ENCODE peak calls at places on chromosomes 7 and 10, in four cellular contexts. One of them, this sample, is unnamed.

GRCh38 chr7:76080211-76080610 is 32.3 kb downstream of the MDH2 start:
- DNase-seq in LNCaP clone FGC: no peak
- DNase-seq in GM10248: no peak
- DNase-seq in hepatocyte: no peak
- DNase-seq in this sample: no peak

GRCh38 chr7:96084880-96085551 is 236.9 kb downstream of the SLC25A13 start:
- DNase-seq in LNCaP clone FGC: no peak
- DNase-seq in GM10248: no peak
- DNase-seq in hepatocyte: no peak
- DNase-seq in this sample: no peak

GRCh38 chr10:74929197-74929596 is 102.8 kb downstream of the KAT6B start:
- DNase-seq in LNCaP clone FGC: no peak
- DNase-seq in GM10248: no peak
- DNase-seq in hepatocyte: no peak
- DNase-seq in this sample: no peak

GRCh38 chr10:96290368-96291133 is 13.7 kb upstream of the DNTT start:
- DNase-seq in LNCaP clone FGC: no peak
- DNase-seq in GM10248: peak
- DNase-seq in hepatocyte: no peak
- DNase-seq in this sample: no peak

GRCh38 chr7:116011584-116011983 is 19.0 kb downstream of the TFEC start:
- DNase-seq in LNCaP clone FGC: no peak
- DNase-seq in GM10248: no peak
- DNase-seq in hepatocyte: no peak
- DNase-seq in this sample: no peak

GRCh38 chr10:77925795-77926565 is 575 bp downstream of the DLG5 start:
- DNase-seq in LNCaP clone FGC: peak
- DNase-seq in GM10248: peak
- DNase-seq in hepatocyte: peak
- DNase-seq in this sample: no peak

GRCh38 chr7:137337902-137338301 is 5.6 kb downstream of the PTN start:
- DNase-seq in LNCaP clone FGC: no peak
- DNase-seq in GM10248: no peak
- DNase-seq in hepatocyte: no peak
- DNase-seq in this sample: no peak

GRCh38 chr10:117464176-117464575 is 78.4 kb upstream of the EMX2 start:
- DNase-seq in LNCaP clone FGC: no peak
- DNase-seq in GM10248: no peak
- DNase-seq in hepatocyte: no peak
- DNase-seq in this sample: no peak

GRCh38 chr10:12097791-12098190 is 29.0 kb downstream of the DHTKD1 start:
- DNase-seq in LNCaP clone FGC: no peak
- DNase-seq in GM10248: no peak
- DNase-seq in hepatocyte: peak
- DNase-seq in this sample: no peak

GRCh38 chr10:28111712-28112111 is 112.8 kb upstream of the ODAD2 start:
- DNase-seq in LNCaP clone FGC: no peak
- DNase-seq in GM10248: no peak
- DNase-seq in hepatocyte: no peak
- DNase-seq in this sample: no peak

GRCh38 chr10:133159950-133160812 is at the start of gene KNDC1:
- DNase-seq in LNCaP clone FGC: no peak
- DNase-seq in GM10248: no peak
- DNase-seq in hepatocyte: peak
- DNase-seq in this sample: no peak

GRCh38 chr10:13404791-13405190 is 56.7 kb upstream of the SEPHS1 start:
- DNase-seq in LNCaP clone FGC: peak
- DNase-seq in GM10248: no peak
- DNase-seq in hepatocyte: no peak
- DNase-seq in this sample: no peak

GRCh38 chr10:114356786-114357588 is 47.3 kb downstream of the AFAP1L2 start:
- DNase-seq in LNCaP clone FGC: no peak
- DNase-seq in GM10248: no peak
- DNase-seq in hepatocyte: no peak
- DNase-seq in this sample: no peak

GRCh38 chr10:86348321-86349210 is 18.0 kb downstream of the GRID1 start:
- DNase-seq in LNCaP clone FGC: no peak
- DNase-seq in GM10248: no peak
- DNase-seq in hepatocyte: no peak
- DNase-seq in this sample: no peak

GRCh38 chr7:77757589-77757988 is 40.6 kb downstream of the TMEM60 start:
- DNase-seq in LNCaP clone FGC: no peak
- DNase-seq in GM10248: peak
- DNase-seq in hepatocyte: no peak
- DNase-seq in this sample: peak

GRCh38 chr7:374706-375490 is 84.9 kb downstream of the FOXL3 start:
- DNase-seq in LNCaP clone FGC: no peak
- DNase-seq in GM10248: no peak
- DNase-seq in hepatocyte: no peak
- DNase-seq in this sample: no peak

GRCh38 chr7:102291056-102291915 is 4.6 kb downstream of the SH2B2 start:
- DNase-seq in LNCaP clone FGC: no peak
- DNase-seq in GM10248: peak
- DNase-seq in hepatocyte: no peak
- DNase-seq in this sample: peak

GRCh38 chr10:131981429-131982184 is at the start of gene BNIP3:
- DNase-seq in LNCaP clone FGC: peak
- DNase-seq in GM10248: peak
- DNase-seq in hepatocyte: peak
- DNase-seq in this sample: peak

GRCh38 chr7:138804618-138805017 is 6.6 kb upstream of the ATP6V0A4 start:
- DNase-seq in LNCaP clone FGC: no peak
- DNase-seq in GM10248: no peak
- DNase-seq in hepatocyte: no peak
- DNase-seq in this sample: no peak

GRCh38 chr10:46787321-46787615 is 124.0 kb upstream of the PTPN20 start:
- DNase-seq in LNCaP clone FGC: peak
- DNase-seq in GM10248: peak
- DNase-seq in hepatocyte: peak
- DNase-seq in this sample: no peak

GRCh38 chr7:133364959-133365680 is 112.2 kb downstream of the EXOC4 start:
- DNase-seq in LNCaP clone FGC: no peak
- DNase-seq in GM10248: no peak
- DNase-seq in hepatocyte: no peak
- DNase-seq in this sample: no peak

GRCh38 chr10:26804418-26805393 is 56.1 kb downstream of the ABI1 start:
- DNase-seq in LNCaP clone FGC: no peak
- DNase-seq in GM10248: no peak
- DNase-seq in hepatocyte: no peak
- DNase-seq in this sample: no peak

GRCh38 chr7:100538348-100538653 is 702 bp upstream of the AGFG2 start:
- DNase-seq in LNCaP clone FGC: no peak
- DNase-seq in GM10248: no peak
- DNase-seq in hepatocyte: no peak
- DNase-seq in this sample: no peak

DNA sequence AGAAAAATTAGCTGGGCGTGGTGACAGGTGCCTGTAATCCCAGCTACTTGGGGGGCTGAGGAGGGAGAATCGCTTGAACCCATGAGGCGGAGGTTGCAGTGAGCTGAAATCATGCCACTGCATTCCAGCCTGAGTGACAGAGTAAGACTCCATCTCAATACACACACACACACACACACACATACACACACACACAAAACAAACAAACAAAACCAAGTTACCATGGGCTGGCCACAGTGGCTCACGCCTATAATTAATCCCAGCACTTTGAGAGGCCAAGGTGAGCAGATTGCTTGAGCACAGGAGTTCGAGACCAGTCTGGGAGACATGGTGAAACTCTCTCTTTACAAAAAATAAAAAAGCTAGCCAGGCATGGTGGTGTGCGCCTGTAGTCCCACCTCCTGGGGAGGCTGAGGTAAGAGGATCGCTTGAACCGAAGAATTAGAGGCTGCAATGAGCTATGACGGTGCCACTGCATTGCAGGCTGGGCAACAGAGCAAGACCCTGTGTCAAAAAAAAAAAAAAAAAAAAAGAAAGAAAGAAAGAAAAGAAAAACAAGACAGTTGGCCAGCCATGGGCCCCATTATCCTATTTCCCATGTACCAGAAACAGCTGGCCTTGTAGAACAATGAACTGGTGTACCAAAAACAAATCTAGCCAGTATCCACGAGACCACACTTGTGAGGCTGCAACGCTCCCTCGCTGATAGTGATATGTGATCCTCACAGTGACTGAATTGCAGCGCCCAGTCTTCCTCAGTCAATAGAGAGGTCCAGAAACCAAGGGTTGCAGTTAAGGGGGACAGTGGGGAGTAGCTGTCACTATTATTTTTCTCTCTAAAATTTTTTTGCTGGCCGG is 6.6 kb upstream of the AGFG2 start:
- DNase-seq in LNCaP clone FGC: no peak
- DNase-seq in GM10248: no peak
- DNase-seq in hepatocyte: no peak
- DNase-seq in this sample: no peak
- TF ChIP-seq CTCF in LNCaP clone FGC: no peak
- TF ChIP-seq CTCF in GM10248: no peak
- TF ChIP-seq CTCF in hepatocyte: no peak
- TF ChIP-seq CTCF in this sample: no peak

GRCh38 chr10:48614481-48615383 is 9.9 kb upstream of the ARHGAP22 start:
- DNase-seq in LNCaP clone FGC: no peak
- DNase-seq in GM10248: no peak
- DNase-seq in hepatocyte: no peak
- DNase-seq in this sample: peak
- TF ChIP-seq CTCF in LNCaP clone FGC: peak
- TF ChIP-seq CTCF in GM10248: no peak
- TF ChIP-seq CTCF in hepatocyte: no peak
- TF ChIP-seq CTCF in this sample: peak

DNA sequence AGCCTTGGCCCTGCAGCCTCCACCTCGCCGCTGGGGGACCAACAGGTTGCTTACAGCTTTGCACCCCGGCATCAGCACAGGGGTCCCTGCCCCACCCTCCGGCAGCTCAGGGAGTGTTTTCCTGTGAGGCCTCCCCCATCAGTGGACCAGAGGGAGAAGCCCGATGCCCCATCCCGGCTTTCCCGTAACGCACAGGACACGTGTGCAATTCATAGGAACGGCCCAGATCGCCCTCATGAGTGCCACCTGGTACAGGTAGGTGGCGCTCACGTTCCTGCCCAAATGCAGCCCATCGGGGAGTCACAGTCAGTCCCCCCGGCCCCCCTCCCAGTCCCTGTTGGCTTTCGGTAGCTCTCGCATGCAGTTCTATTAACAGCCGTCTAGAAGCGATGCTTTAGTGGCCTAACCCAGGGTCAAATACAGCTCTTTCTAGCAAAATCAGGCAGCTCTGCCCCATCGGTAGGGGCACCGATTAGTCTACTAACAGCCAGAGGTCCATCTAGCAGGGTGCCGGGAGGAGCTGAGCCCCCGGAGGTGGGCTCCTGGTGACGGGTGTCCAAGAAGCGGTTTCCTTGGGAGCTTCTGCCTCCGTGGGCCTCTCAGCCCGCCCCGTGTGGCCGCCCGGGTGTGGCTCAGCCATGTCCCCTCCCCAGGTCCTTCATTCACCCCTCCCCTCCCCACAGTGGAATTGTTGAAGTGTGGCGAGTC is 48.4 kb upstream of the GTF2IRD1 start:
- DNase-seq in LNCaP clone FGC: no peak
- DNase-seq in GM10248: no peak
- DNase-seq in hepatocyte: no peak
- DNase-seq in this sample: no peak
- TF ChIP-seq CTCF in LNCaP clone FGC: peak
- TF ChIP-seq CTCF in GM10248: no peak
- TF ChIP-seq CTCF in hepatocyte: peak
- TF ChIP-seq CTCF in this sample: peak

DNA sequence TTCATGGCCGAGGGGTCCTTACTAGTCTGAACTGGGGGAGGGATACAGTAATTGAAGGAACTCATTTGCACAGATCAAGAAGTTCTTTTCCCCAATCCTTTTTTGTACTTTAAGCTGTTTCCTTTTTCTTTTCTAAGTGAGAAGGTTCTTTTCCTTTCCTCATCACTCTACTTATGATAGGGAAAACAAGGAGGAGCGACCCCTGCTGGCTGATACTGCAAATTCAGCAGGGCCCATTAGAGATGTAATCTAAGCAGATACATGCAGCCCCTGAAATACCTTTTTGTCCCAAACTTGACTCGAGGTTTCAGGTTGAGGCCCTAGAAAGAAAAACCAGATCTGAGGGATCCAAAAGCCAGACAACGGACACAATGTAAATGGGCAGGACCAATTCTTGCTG is 305.5 kb downstream of the DNAJB9 start:
- DNase-seq in LNCaP clone FGC: peak
- DNase-seq in GM10248: peak
- DNase-seq in hepatocyte: no peak
- DNase-seq in this sample: no peak
- TF ChIP-seq CTCF in LNCaP clone FGC: peak
- TF ChIP-seq CTCF in GM10248: no peak
- TF ChIP-seq CTCF in hepatocyte: no peak
- TF ChIP-seq CTCF in this sample: peak

DNA sequence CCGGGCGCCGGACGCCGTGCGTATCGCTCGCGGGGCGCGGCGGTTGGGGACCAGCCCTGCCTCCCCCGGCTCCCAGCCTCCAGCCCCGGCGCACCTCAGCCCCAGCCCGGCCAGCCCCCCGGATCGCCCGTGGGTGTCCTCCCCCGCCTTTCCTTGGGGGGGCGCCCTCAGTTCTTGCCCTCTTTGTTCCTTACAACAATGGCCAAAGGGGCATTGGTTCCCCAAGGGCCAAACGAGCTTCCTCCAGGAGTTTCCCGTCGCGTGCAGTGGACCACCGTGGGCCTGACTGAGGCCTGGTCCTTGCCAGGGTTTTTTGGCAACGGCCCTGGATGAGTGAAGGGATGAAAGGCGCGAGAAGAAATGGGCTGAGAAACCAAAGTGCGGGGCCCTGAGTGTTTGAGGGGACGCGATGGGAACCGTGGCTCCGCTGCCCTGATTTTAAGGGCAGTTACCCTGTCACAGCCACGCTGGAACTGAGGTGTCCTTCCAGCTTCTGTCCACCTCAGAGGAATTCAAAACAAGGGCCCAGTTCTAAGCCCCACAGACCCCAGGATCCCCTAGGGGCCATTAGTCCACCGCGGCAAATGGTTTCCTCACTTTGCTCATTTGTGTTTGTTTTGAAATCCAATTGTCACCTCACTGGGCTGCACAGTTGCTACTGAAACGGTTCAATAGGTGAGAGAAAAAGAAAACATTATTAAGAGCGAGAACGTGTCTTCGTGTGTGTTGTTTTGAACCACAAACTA is 1.4 kb downstream of the MACROH2A2 start:
- DNase-seq in LNCaP clone FGC: no peak
- DNase-seq in GM10248: no peak
- DNase-seq in hepatocyte: peak
- DNase-seq in this sample: no peak
- TF ChIP-seq CTCF in LNCaP clone FGC: peak
- TF ChIP-seq CTCF in GM10248: no peak
- TF ChIP-seq CTCF in hepatocyte: peak
- TF ChIP-seq CTCF in this sample: peak

GRCh38 chr10:14560274-14560673 is 214.4 kb downstream of the FAM107B start:
- DNase-seq in LNCaP clone FGC: no peak
- DNase-seq in GM10248: no peak
- DNase-seq in hepatocyte: no peak
- DNase-seq in this sample: peak
- TF ChIP-seq CTCF in LNCaP clone FGC: no peak
- TF ChIP-seq CTCF in GM10248: no peak
- TF ChIP-seq CTCF in hepatocyte: no peak
- TF ChIP-seq CTCF in this sample: peak

This sample was measured in GM12864.